ENCODE peak calls at places on chromosomes 1 and 21, in eight cellular contexts. One of them, this sample, is unnamed.

GRCh38 chr1:113255728-113256347 is 134.5 kb upstream of the MAGI3 start:
- DNase-seq in activated gamma-delta T cell treated with Interleukin-2 at 50 U/mL for 16 hours: no peak
- DNase-seq in IMR-90: no peak
- DNase-seq in A172: peak
- DNase-seq in NCI-H1105: no peak
- DNase-seq in stimulated activated CD4-positive, alpha-beta T cell treated with anti-CD3 and anti-CD28 coated beads, Interleukin-12 subunit alpha, Interleukin-12 subunit beta, amount 100 ng/mL, for 24 hours: no peak
- DNase-seq in H1: peak
- DNase-seq in T-helper 17 cell: no peak
- DNase-seq in this sample: no peak

GRCh38 chr1:18091660-18092446 is 15.7 kb upstream of the IGSF21 start:
- DNase-seq in A172: peak
- DNase-seq in NCI-H1105: no peak
- DNase-seq in IMR-90: peak
- DNase-seq in stimulated activated CD4-positive, alpha-beta T cell treated with anti-CD3 and anti-CD28 coated beads, Interleukin-12 subunit alpha, Interleukin-12 subunit beta, amount 100 ng/mL, for 24 hours: no peak
- DNase-seq in H1: no peak
- DNase-seq in activated gamma-delta T cell treated with Interleukin-2 at 50 U/mL for 16 hours: no peak
- DNase-seq in T-helper 17 cell: no peak
- DNase-seq in this sample: no peak

GRCh38 chr1:172909606-172910326 is 141.0 kb downstream of the TNFSF18 start:
- DNase-seq in A172: peak
- DNase-seq in stimulated activated CD4-positive, alpha-beta T cell treated with anti-CD3 and anti-CD28 coated beads, Interleukin-12 subunit alpha, Interleukin-12 subunit beta, amount 100 ng/mL, for 24 hours: no peak
- DNase-seq in T-helper 17 cell: no peak
- DNase-seq in NCI-H1105: no peak
- DNase-seq in H1: no peak
- DNase-seq in IMR-90: peak
- DNase-seq in activated gamma-delta T cell treated with Interleukin-2 at 50 U/mL for 16 hours: no peak
- DNase-seq in this sample: no peak

GRCh38 chr1:30111431-30111830 is 612.0 kb downstream of the MATN1 start:
- DNase-seq in activated gamma-delta T cell treated with Interleukin-2 at 50 U/mL for 16 hours: no peak
- DNase-seq in NCI-H1105: peak
- DNase-seq in IMR-90: peak
- DNase-seq in stimulated activated CD4-positive, alpha-beta T cell treated with anti-CD3 and anti-CD28 coated beads, Interleukin-12 subunit alpha, Interleukin-12 subunit beta, amount 100 ng/mL, for 24 hours: no peak
- DNase-seq in T-helper 17 cell: no peak
- DNase-seq in A172: peak
- DNase-seq in H1: peak
- DNase-seq in this sample: no peak

GRCh38 chr1:58738873-58739272 is 39.0 kb upstream of the MYSM1 start:
- DNase-seq in stimulated activated CD4-positive, alpha-beta T cell treated with anti-CD3 and anti-CD28 coated beads, Interleukin-12 subunit alpha, Interleukin-12 subunit beta, amount 100 ng/mL, for 24 hours: no peak
- DNase-seq in T-helper 17 cell: no peak
- DNase-seq in A172: no peak
- DNase-seq in NCI-H1105: no peak
- DNase-seq in H1: no peak
- DNase-seq in activated gamma-delta T cell treated with Interleukin-2 at 50 U/mL for 16 hours: no peak
- DNase-seq in IMR-90: no peak
- DNase-seq in this sample: no peak

GRCh38 chr1:115373305-115373704 is 35.3 kb upstream of the NGF start:
- DNase-seq in IMR-90: peak
- DNase-seq in T-helper 17 cell: no peak
- DNase-seq in H1: no peak
- DNase-seq in NCI-H1105: no peak
- DNase-seq in activated gamma-delta T cell treated with Interleukin-2 at 50 U/mL for 16 hours: no peak
- DNase-seq in stimulated activated CD4-positive, alpha-beta T cell treated with anti-CD3 and anti-CD28 coated beads, Interleukin-12 subunit alpha, Interleukin-12 subunit beta, amount 100 ng/mL, for 24 hours: no peak
- DNase-seq in A172: peak
- DNase-seq in this sample: no peak

GRCh38 chr1:107138166-107138565 is 2.7 kb upstream of the NTNG1 start:
- DNase-seq in A172: no peak
- DNase-seq in H1: no peak
- DNase-seq in IMR-90: no peak
- DNase-seq in stimulated activated CD4-positive, alpha-beta T cell treated with anti-CD3 and anti-CD28 coated beads, Interleukin-12 subunit alpha, Interleukin-12 subunit beta, amount 100 ng/mL, for 24 hours: no peak
- DNase-seq in NCI-H1105: no peak
- DNase-seq in activated gamma-delta T cell treated with Interleukin-2 at 50 U/mL for 16 hours: no peak
- DNase-seq in T-helper 17 cell: no peak
- DNase-seq in this sample: no peak

GRCh38 chr1:35364732-35365131 is 96.2 kb downstream of the ZMYM4 start:
- DNase-seq in IMR-90: no peak
- DNase-seq in NCI-H1105: no peak
- DNase-seq in stimulated activated CD4-positive, alpha-beta T cell treated with anti-CD3 and anti-CD28 coated beads, Interleukin-12 subunit alpha, Interleukin-12 subunit beta, amount 100 ng/mL, for 24 hours: no peak
- DNase-seq in activated gamma-delta T cell treated with Interleukin-2 at 50 U/mL for 16 hours: no peak
- DNase-seq in A172: no peak
- DNase-seq in H1: no peak
- DNase-seq in T-helper 17 cell: no peak
- DNase-seq in this sample: peak

GRCh38 chr1:101261629-101262028 is 24.8 kb downstream of the S1PR1 start:
- DNase-seq in H1: no peak
- DNase-seq in NCI-H1105: no peak
- DNase-seq in stimulated activated CD4-positive, alpha-beta T cell treated with anti-CD3 and anti-CD28 coated beads, Interleukin-12 subunit alpha, Interleukin-12 subunit beta, amount 100 ng/mL, for 24 hours: no peak
- DNase-seq in T-helper 17 cell: no peak
- DNase-seq in A172: no peak
- DNase-seq in activated gamma-delta T cell treated with Interleukin-2 at 50 U/mL for 16 hours: no peak
- DNase-seq in IMR-90: no peak
- DNase-seq in this sample: no peak

GRCh38 chr21:29403922-29404538 is 105.3 kb downstream of the BACH1 start:
- DNase-seq in T-helper 17 cell: no peak
- DNase-seq in NCI-H1105: peak
- DNase-seq in H1: no peak
- DNase-seq in stimulated activated CD4-positive, alpha-beta T cell treated with anti-CD3 and anti-CD28 coated beads, Interleukin-12 subunit alpha, Interleukin-12 subunit beta, amount 100 ng/mL, for 24 hours: no peak
- DNase-seq in A172: no peak
- DNase-seq in activated gamma-delta T cell treated with Interleukin-2 at 50 U/mL for 16 hours: no peak
- DNase-seq in IMR-90: no peak
- DNase-seq in this sample: no peak

GRCh38 chr1:91308544-91308943 is 96.1 kb downstream of the HFM1 start:
- DNase-seq in T-helper 17 cell: no peak
- DNase-seq in IMR-90: no peak
- DNase-seq in stimulated activated CD4-positive, alpha-beta T cell treated with anti-CD3 and anti-CD28 coated beads, Interleukin-12 subunit alpha, Interleukin-12 subunit beta, amount 100 ng/mL, for 24 hours: no peak
- DNase-seq in NCI-H1105: no peak
- DNase-seq in activated gamma-delta T cell treated with Interleukin-2 at 50 U/mL for 16 hours: no peak
- DNase-seq in A172: no peak
- DNase-seq in H1: no peak
- DNase-seq in this sample: no peak

GRCh38 chr1:92965003-92965402 is 3.7 kb upstream of the DIPK1A start:
- DNase-seq in activated gamma-delta T cell treated with Interleukin-2 at 50 U/mL for 16 hours: peak
- DNase-seq in NCI-H1105: no peak
- DNase-seq in T-helper 17 cell: no peak
- DNase-seq in IMR-90: no peak
- DNase-seq in stimulated activated CD4-positive, alpha-beta T cell treated with anti-CD3 and anti-CD28 coated beads, Interleukin-12 subunit alpha, Interleukin-12 subunit beta, amount 100 ng/mL, for 24 hours: no peak
- DNase-seq in A172: no peak
- DNase-seq in H1: no peak
- DNase-seq in this sample: no peak

GRCh38 chr1:171805395-171806115 is 24.1 kb downstream of the METTL13 start:
- DNase-seq in H1: no peak
- DNase-seq in IMR-90: no peak
- DNase-seq in NCI-H1105: no peak
- DNase-seq in activated gamma-delta T cell treated with Interleukin-2 at 50 U/mL for 16 hours: no peak
- DNase-seq in stimulated activated CD4-positive, alpha-beta T cell treated with anti-CD3 and anti-CD28 coated beads, Interleukin-12 subunit alpha, Interleukin-12 subunit beta, amount 100 ng/mL, for 24 hours: no peak
- DNase-seq in A172: no peak
- DNase-seq in T-helper 17 cell: no peak
- DNase-seq in this sample: no peak

GRCh38 chr1:30313176-30313575 is 410.2 kb downstream of the MATN1 start:
- DNase-seq in stimulated activated CD4-positive, alpha-beta T cell treated with anti-CD3 and anti-CD28 coated beads, Interleukin-12 subunit alpha, Interleukin-12 subunit beta, amount 100 ng/mL, for 24 hours: no peak
- DNase-seq in activated gamma-delta T cell treated with Interleukin-2 at 50 U/mL for 16 hours: no peak
- DNase-seq in A172: no peak
- DNase-seq in H1: no peak
- DNase-seq in NCI-H1105: no peak
- DNase-seq in T-helper 17 cell: no peak
- DNase-seq in IMR-90: no peak
- DNase-seq in this sample: no peak

GRCh38 chr1:95850798-95851197 is 616.8 kb downstream of the RWDD3 start:
- DNase-seq in A172: no peak
- DNase-seq in NCI-H1105: no peak
- DNase-seq in T-helper 17 cell: no peak
- DNase-seq in H1: no peak
- DNase-seq in IMR-90: no peak
- DNase-seq in stimulated activated CD4-positive, alpha-beta T cell treated with anti-CD3 and anti-CD28 coated beads, Interleukin-12 subunit alpha, Interleukin-12 subunit beta, amount 100 ng/mL, for 24 hours: no peak
- DNase-seq in activated gamma-delta T cell treated with Interleukin-2 at 50 U/mL for 16 hours: no peak
- DNase-seq in this sample: no peak

GRCh38 chr1:101567582-101568189 is 330.9 kb downstream of the S1PR1 start:
- DNase-seq in IMR-90: peak
- DNase-seq in A172: peak
- DNase-seq in stimulated activated CD4-positive, alpha-beta T cell treated with anti-CD3 and anti-CD28 coated beads, Interleukin-12 subunit alpha, Interleukin-12 subunit beta, amount 100 ng/mL, for 24 hours: peak
- DNase-seq in T-helper 17 cell: no peak
- DNase-seq in NCI-H1105: peak
- DNase-seq in activated gamma-delta T cell treated with Interleukin-2 at 50 U/mL for 16 hours: peak
- DNase-seq in H1: no peak
- DNase-seq in this sample: peak

GRCh38 chr1:53372501-53372951 is 44.7 kb upstream of the LRP8 start:
- DNase-seq in NCI-H1105: no peak
- DNase-seq in IMR-90: no peak
- DNase-seq in T-helper 17 cell: no peak
- DNase-seq in stimulated activated CD4-positive, alpha-beta T cell treated with anti-CD3 and anti-CD28 coated beads, Interleukin-12 subunit alpha, Interleukin-12 subunit beta, amount 100 ng/mL, for 24 hours: no peak
- DNase-seq in A172: no peak
- DNase-seq in activated gamma-delta T cell treated with Interleukin-2 at 50 U/mL for 16 hours: peak
- DNase-seq in H1: no peak
- DNase-seq in this sample: no peak

GRCh38 chr1:177132141-177132540 is 32.4 kb downstream of the ASTN1 start:
- DNase-seq in IMR-90: no peak
- DNase-seq in T-helper 17 cell: no peak
- DNase-seq in H1: no peak
- DNase-seq in NCI-H1105: no peak
- DNase-seq in stimulated activated CD4-positive, alpha-beta T cell treated with anti-CD3 and anti-CD28 coated beads, Interleukin-12 subunit alpha, Interleukin-12 subunit beta, amount 100 ng/mL, for 24 hours: no peak
- DNase-seq in A172: no peak
- DNase-seq in activated gamma-delta T cell treated with Interleukin-2 at 50 U/mL for 16 hours: no peak
- DNase-seq in this sample: no peak

GRCh38 chr1:53326598-53327182 is 1.2 kb downstream of the LRP8 start:
- DNase-seq in IMR-90: no peak
- DNase-seq in H1: no peak
- DNase-seq in activated gamma-delta T cell treated with Interleukin-2 at 50 U/mL for 16 hours: peak
- DNase-seq in NCI-H1105: peak
- DNase-seq in T-helper 17 cell: no peak
- DNase-seq in stimulated activated CD4-positive, alpha-beta T cell treated with anti-CD3 and anti-CD28 coated beads, Interleukin-12 subunit alpha, Interleukin-12 subunit beta, amount 100 ng/mL, for 24 hours: peak
- DNase-seq in A172: no peak
- DNase-seq in this sample: no peak

GRCh38 chr1:85404393-85404792 is 60.6 kb downstream of the DDAH1 start:
- DNase-seq in IMR-90: no peak
- DNase-seq in A172: no peak
- DNase-seq in stimulated activated CD4-positive, alpha-beta T cell treated with anti-CD3 and anti-CD28 coated beads, Interleukin-12 subunit alpha, Interleukin-12 subunit beta, amount 100 ng/mL, for 24 hours: no peak
- DNase-seq in T-helper 17 cell: no peak
- DNase-seq in H1: no peak
- DNase-seq in NCI-H1105: no peak
- DNase-seq in activated gamma-delta T cell treated with Interleukin-2 at 50 U/mL for 16 hours: no peak
- DNase-seq in this sample: no peak

GRCh38 chr1:23588749-23589505 is 29.6 kb upstream of the ID3 start:
- DNase-seq in NCI-H1105: no peak
- DNase-seq in T-helper 17 cell: no peak
- DNase-seq in stimulated activated CD4-positive, alpha-beta T cell treated with anti-CD3 and anti-CD28 coated beads, Interleukin-12 subunit alpha, Interleukin-12 subunit beta, amount 100 ng/mL, for 24 hours: no peak
- DNase-seq in A172: no peak
- DNase-seq in H1: no peak
- DNase-seq in IMR-90: no peak
- DNase-seq in activated gamma-delta T cell treated with Interleukin-2 at 50 U/mL for 16 hours: no peak
- DNase-seq in this sample: no peak

GRCh38 chr1:212915245-212916091 is 34.9 kb upstream of the VASH2 start:
- DNase-seq in A172: no peak
- DNase-seq in IMR-90: peak
- DNase-seq in NCI-H1105: peak
- DNase-seq in H1: no peak
- DNase-seq in activated gamma-delta T cell treated with Interleukin-2 at 50 U/mL for 16 hours: no peak
- DNase-seq in T-helper 17 cell: no peak
- DNase-seq in stimulated activated CD4-positive, alpha-beta T cell treated with anti-CD3 and anti-CD28 coated beads, Interleukin-12 subunit alpha, Interleukin-12 subunit beta, amount 100 ng/mL, for 24 hours: no peak
- DNase-seq in this sample: no peak

GRCh38 chr1:31562707-31563360 is 13.5 kb upstream of the TINAGL1 start:
- DNase-seq in activated gamma-delta T cell treated with Interleukin-2 at 50 U/mL for 16 hours: no peak
- DNase-seq in IMR-90: peak
- DNase-seq in A172: peak
- DNase-seq in stimulated activated CD4-positive, alpha-beta T cell treated with anti-CD3 and anti-CD28 coated beads, Interleukin-12 subunit alpha, Interleukin-12 subunit beta, amount 100 ng/mL, for 24 hours: no peak
- DNase-seq in NCI-H1105: no peak
- DNase-seq in H1: no peak
- DNase-seq in T-helper 17 cell: no peak
- DNase-seq in this sample: no peak

GRCh38 chr21:41777934-41778815 is 11.3 kb upstream of the RIPK4 start:
- DNase-seq in activated gamma-delta T cell treated with Interleukin-2 at 50 U/mL for 16 hours: no peak
- DNase-seq in T-helper 17 cell: no peak
- DNase-seq in NCI-H1105: peak
- DNase-seq in A172: peak
- DNase-seq in stimulated activated CD4-positive, alpha-beta T cell treated with anti-CD3 and anti-CD28 coated beads, Interleukin-12 subunit alpha, Interleukin-12 subunit beta, amount 100 ng/mL, for 24 hours: no peak
- DNase-seq in H1: peak
- DNase-seq in IMR-90: peak
- DNase-seq in this sample: no peak